ENCODE peak calls at places on chromosomes 13 and 19, in eight cellular contexts. One of them, this sample, is unnamed.

GRCh38 chr13:31587696-31588266 is 151.5 kb upstream of the RXFP2 start:
- DNase-seq in OCI-LY7: no peak
- DNase-seq in GOT3: no peak
- DNase-seq in T-helper 2 cell: no peak
- DNase-seq in NCI-H345: no peak
- DNase-seq in T-helper 17 cell: no peak
- DNase-seq in neural crest cell: no peak
- DNase-seq in NCI-H446: no peak
- DNase-seq in this sample: no peak

GRCh38 chr19:46216612-46217011 is 12.9 kb upstream of the IGFL1 start:
- DNase-seq in T-helper 2 cell: no peak
- DNase-seq in OCI-LY7: no peak
- DNase-seq in T-helper 17 cell: no peak
- DNase-seq in NCI-H345: no peak
- DNase-seq in NCI-H446: no peak
- DNase-seq in neural crest cell: no peak
- DNase-seq in GOT3: no peak
- DNase-seq in this sample: no peak

GRCh38 chr19:8163781-8164180 is 14.4 kb upstream of the FBN3 start:
- DNase-seq in neural crest cell: no peak
- DNase-seq in OCI-LY7: no peak
- DNase-seq in GOT3: no peak
- DNase-seq in NCI-H446: no peak
- DNase-seq in T-helper 17 cell: no peak
- DNase-seq in T-helper 2 cell: no peak
- DNase-seq in NCI-H345: no peak
- DNase-seq in this sample: no peak

GRCh38 chr19:49939721-49940481 is 10.6 kb upstream of the NUP62 start:
- DNase-seq in T-helper 17 cell: no peak
- DNase-seq in T-helper 2 cell: no peak
- DNase-seq in NCI-H446: no peak
- DNase-seq in NCI-H345: no peak
- DNase-seq in GOT3: no peak
- DNase-seq in OCI-LY7: no peak
- DNase-seq in neural crest cell: no peak
- DNase-seq in this sample: peak

GRCh38 chr13:113091891-113092775 is 13.5 kb upstream of the F7 start:
- DNase-seq in neural crest cell: no peak
- DNase-seq in NCI-H446: no peak
- DNase-seq in OCI-LY7: no peak
- DNase-seq in T-helper 2 cell: no peak
- DNase-seq in T-helper 17 cell: no peak
- DNase-seq in NCI-H345: no peak
- DNase-seq in GOT3: no peak
- DNase-seq in this sample: no peak

GRCh38 chr13:43153436-43154082 is 130.2 kb downstream of the DNAJC15 start:
- DNase-seq in neural crest cell: no peak
- DNase-seq in OCI-LY7: no peak
- DNase-seq in NCI-H446: no peak
- DNase-seq in T-helper 2 cell: no peak
- DNase-seq in T-helper 17 cell: no peak
- DNase-seq in NCI-H345: no peak
- DNase-seq in GOT3: no peak
- DNase-seq in this sample: no peak

GRCh38 chr13:42720116-42720857 is 61.1 kb upstream of the FAM216B start:
- DNase-seq in OCI-LY7: no peak
- DNase-seq in neural crest cell: no peak
- DNase-seq in T-helper 17 cell: no peak
- DNase-seq in GOT3: peak
- DNase-seq in NCI-H345: peak
- DNase-seq in NCI-H446: no peak
- DNase-seq in T-helper 2 cell: peak
- DNase-seq in this sample: peak

GRCh38 chr19:6886272-6886671 is 1.1 kb upstream of the ADGRE1 start:
- DNase-seq in T-helper 2 cell: no peak
- DNase-seq in GOT3: no peak
- DNase-seq in OCI-LY7: no peak
- DNase-seq in NCI-H446: no peak
- DNase-seq in neural crest cell: no peak
- DNase-seq in T-helper 17 cell: no peak
- DNase-seq in NCI-H345: no peak
- DNase-seq in this sample: peak

GRCh38 chr13:93777504-93777903 is 550.9 kb downstream of the GPC6 start:
- DNase-seq in GOT3: no peak
- DNase-seq in NCI-H446: no peak
- DNase-seq in T-helper 17 cell: no peak
- DNase-seq in T-helper 2 cell: no peak
- DNase-seq in NCI-H345: no peak
- DNase-seq in OCI-LY7: no peak
- DNase-seq in neural crest cell: no peak
- DNase-seq in this sample: no peak

GRCh38 chr19:50344661-50345318 is 15.6 kb upstream of the KCNC3 start:
- DNase-seq in GOT3: no peak
- DNase-seq in NCI-H446: no peak
- DNase-seq in neural crest cell: no peak
- DNase-seq in T-helper 2 cell: no peak
- DNase-seq in OCI-LY7: peak
- DNase-seq in NCI-H345: no peak
- DNase-seq in T-helper 17 cell: no peak
- DNase-seq in this sample: no peak

GRCh38 chr13:78603240-78603947 is at the start of gene POU4F1:
- DNase-seq in NCI-H446: peak
- DNase-seq in OCI-LY7: peak
- DNase-seq in NCI-H345: peak
- DNase-seq in T-helper 17 cell: no peak
- DNase-seq in GOT3: no peak
- DNase-seq in T-helper 2 cell: peak
- DNase-seq in neural crest cell: no peak
- DNase-seq in this sample: peak

GRCh38 chr19:16262618-16263017 is 62.0 kb upstream of the KLF2 start:
- DNase-seq in T-helper 17 cell: no peak
- DNase-seq in NCI-H345: peak
- DNase-seq in OCI-LY7: no peak
- DNase-seq in NCI-H446: no peak
- DNase-seq in neural crest cell: no peak
- DNase-seq in GOT3: no peak
- DNase-seq in T-helper 2 cell: no peak
- DNase-seq in this sample: no peak

GRCh38 chr13:99385940-99386339 is 78.7 kb upstream of the GPR183 start:
- DNase-seq in T-helper 2 cell: no peak
- DNase-seq in T-helper 17 cell: no peak
- DNase-seq in NCI-H345: peak
- DNase-seq in NCI-H446: no peak
- DNase-seq in GOT3: no peak
- DNase-seq in OCI-LY7: no peak
- DNase-seq in neural crest cell: no peak
- DNase-seq in this sample: no peak

GRCh38 chr13:37597477-37597876 is 1.1 kb downstream of the POSTN start:
- DNase-seq in T-helper 17 cell: no peak
- DNase-seq in T-helper 2 cell: no peak
- DNase-seq in OCI-LY7: no peak
- DNase-seq in NCI-H446: no peak
- DNase-seq in GOT3: no peak
- DNase-seq in NCI-H345: no peak
- DNase-seq in neural crest cell: no peak
- DNase-seq in this sample: no peak

GRCh38 chr13:64591981-64592380 is 2638.2 kb downstream of the PCDH9 start:
- DNase-seq in T-helper 2 cell: no peak
- DNase-seq in T-helper 17 cell: no peak
- DNase-seq in neural crest cell: no peak
- DNase-seq in NCI-H446: no peak
- DNase-seq in OCI-LY7: no peak
- DNase-seq in GOT3: no peak
- DNase-seq in NCI-H345: no peak
- DNase-seq in this sample: no peak

GRCh38 chr13:114161644-114162532 is 17.2 kb upstream of the CFAP97D2 start:
- DNase-seq in neural crest cell: no peak
- DNase-seq in T-helper 2 cell: no peak
- DNase-seq in T-helper 17 cell: no peak
- DNase-seq in GOT3: no peak
- DNase-seq in OCI-LY7: no peak
- DNase-seq in NCI-H345: no peak
- DNase-seq in NCI-H446: no peak
- DNase-seq in this sample: no peak

GRCh38 chr13:27375686-27376326 is 48.6 kb upstream of the GTF3A start:
- DNase-seq in NCI-H345: peak
- DNase-seq in NCI-H446: peak
- DNase-seq in OCI-LY7: peak
- DNase-seq in GOT3: no peak
- DNase-seq in neural crest cell: peak
- DNase-seq in T-helper 17 cell: peak
- DNase-seq in T-helper 2 cell: peak
- DNase-seq in this sample: peak

GRCh38 chr13:20401958-20402856 is 123.5 kb downstream of the CRYL1 start:
- DNase-seq in T-helper 17 cell: no peak
- DNase-seq in neural crest cell: no peak
- DNase-seq in GOT3: no peak
- DNase-seq in T-helper 2 cell: no peak
- DNase-seq in NCI-H446: no peak
- DNase-seq in OCI-LY7: no peak
- DNase-seq in NCI-H345: no peak
- DNase-seq in this sample: no peak

GRCh38 chr19:20321139-20321656 is 154.2 kb downstream of the ZNF486 start:
- DNase-seq in T-helper 17 cell: no peak
- DNase-seq in NCI-H446: no peak
- DNase-seq in GOT3: no peak
- DNase-seq in NCI-H345: no peak
- DNase-seq in neural crest cell: no peak
- DNase-seq in OCI-LY7: no peak
- DNase-seq in T-helper 2 cell: no peak
- DNase-seq in this sample: no peak

GRCh38 chr19:54364775-54365257 is at the start of gene LAIR1:
- DNase-seq in NCI-H345: no peak
- DNase-seq in OCI-LY7: peak
- DNase-seq in NCI-H446: no peak
- DNase-seq in neural crest cell: no peak
- DNase-seq in T-helper 17 cell: no peak
- DNase-seq in GOT3: no peak
- DNase-seq in T-helper 2 cell: peak
- DNase-seq in this sample: peak

GRCh38 chr19:48556163-48556562 is 4.2 kb downstream of the SULT2B1 start:
- DNase-seq in OCI-LY7: no peak
- DNase-seq in T-helper 2 cell: no peak
- DNase-seq in neural crest cell: no peak
- DNase-seq in T-helper 17 cell: no peak
- DNase-seq in GOT3: no peak
- DNase-seq in NCI-H345: no peak
- DNase-seq in NCI-H446: no peak
- DNase-seq in this sample: no peak

This sample was measured in activated CD8-positive, alpha-beta T cell treated with anti-CD3 and anti-CD28 coated beads for 36 hours.